ENCODE peak calls at places on chromosomes 1 and 21, in eight cellular contexts. U is CD4-positive, alpha-beta T cell; H is prostate gland; K is body of pancreas; Y is sigmoid colon; N is CD8-positive, alpha-beta T cell; X is AG10803; Z is WERI-Rb-1. P is an unnamed sample.

GRCh38 chr1:79161077-79161476 is 154.5 kb upstream of the ADGRL4 start:
- DNase-seq in U (no peak), H (no peak), K (no peak), Y (no peak), N (no peak), X (peak), Z (no peak), P (no peak)

GRCh38 chr1:114828251-114828650 is 26.4 kb upstream of the SYCP1 start:
- DNase-seq in U (no peak), H (no peak), K (no peak), Y (no peak), N (no peak), X (no peak), Z (no peak), P (no peak)

GRCh38 chr1:46289976-46290375 is 13.4 kb downstream of the LRRC41 start:
- DNase-seq in U (no peak), H (no peak), K (no peak), Y (no peak), N (no peak), X (no peak), Z (no peak), P (no peak)

GRCh38 chr1:94720091-94720793 is 99.9 kb upstream of the SLC44A3 start:
- DNase-seq in U (no peak), H (no peak), K (no peak), Y (no peak), N (no peak), X (no peak), Z (no peak), P (no peak)

GRCh38 chr1:167499106-167499505 is 19.2 kb downstream of the CD247 start:
- DNase-seq in U (no peak), H (no peak), K (no peak), Y (no peak), N (no peak), X (no peak), Z (no peak), P (no peak)

GRCh38 chr1:33237579-33237978 is 18.7 kb upstream of the ZNF362 start:
- DNase-seq in U (no peak), H (no peak), K (no peak), Y (no peak), N (no peak), X (no peak), Z (no peak), P (no peak)

GRCh38 chr1:167171286-167171929 is 49.3 kb upstream of the POU2F1 start:
- DNase-seq in U (no peak), H (no peak), K (no peak), Y (no peak), N (no peak), X (peak), Z (no peak), P (no peak)

GRCh38 chr1:230158422-230159291 is 91.6 kb downstream of the GALNT2 start:
- DNase-seq in U (no peak), H (no peak), K (no peak), Y (no peak), N (no peak), X (no peak), Z (no peak), P (no peak)

GRCh38 chr1:205494119-205494518 is 10.3 kb upstream of the CDK18 start:
- DNase-seq in U (no peak), H (no peak), K (no peak), Y (no peak), N (no peak), X (no peak), Z (no peak), P (no peak)

GRCh38 chr21:22200378-22201092 is 1202.3 kb downstream of the NCAM2 start:
- DNase-seq in U (no peak), H (no peak), K (no peak), Y (no peak), N (no peak), X (no peak), Z (no peak), P (no peak)

DNA sequence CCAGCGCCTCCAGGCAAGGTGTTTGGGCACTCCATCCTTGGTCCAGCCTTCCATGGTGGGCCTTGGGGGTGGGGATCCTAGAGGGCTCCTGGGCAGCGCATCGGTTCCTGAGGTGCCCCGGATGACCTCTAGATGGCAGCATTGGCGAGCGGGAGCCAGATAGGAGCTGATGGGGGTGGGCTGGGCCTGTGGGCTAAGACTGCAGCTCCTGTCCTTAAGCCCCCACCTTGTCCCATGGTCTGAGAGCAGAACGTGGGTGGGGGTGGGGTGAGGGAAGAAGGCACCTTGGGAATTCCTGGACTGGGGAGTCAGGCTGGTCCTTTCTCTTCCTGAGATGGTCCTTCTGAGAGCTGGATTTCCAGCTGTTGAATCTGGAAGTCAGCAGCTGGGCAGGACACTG is 93.4 kb upstream of the CSF3R start:
- DNase-seq in U (peak), H (no peak), K (peak), Y (no peak), N (peak), X (peak), Z (peak), P (peak)
- TF ChIP-seq CTCF in U (peak), H (peak), K (peak), Y (peak), N (peak), X (peak), Z (peak), P (no peak)

GRCh38 chr1:90149101-90149500 is 154.2 kb downstream of the ZNF326 start:
- DNase-seq in U (no peak), H (no peak), K (no peak), Y (no peak), N (no peak), X (no peak), Z (no peak), P (no peak)
- TF ChIP-seq CTCF in U (no peak), H (no peak), K (no peak), Y (no peak), N (no peak), X (no peak), Z (peak), P (no peak)

GRCh38 chr1:157751283-157751682 is 25.6 kb downstream of the FCRL2 start:
- DNase-seq in U (no peak), H (no peak), K (no peak), Y (no peak), N (no peak), X (no peak), Z (no peak), P (no peak)
- TF ChIP-seq CTCF in U (no peak), H (no peak), K (no peak), Y (no peak), N (no peak), X (no peak), Z (peak), P (no peak)

DNA sequence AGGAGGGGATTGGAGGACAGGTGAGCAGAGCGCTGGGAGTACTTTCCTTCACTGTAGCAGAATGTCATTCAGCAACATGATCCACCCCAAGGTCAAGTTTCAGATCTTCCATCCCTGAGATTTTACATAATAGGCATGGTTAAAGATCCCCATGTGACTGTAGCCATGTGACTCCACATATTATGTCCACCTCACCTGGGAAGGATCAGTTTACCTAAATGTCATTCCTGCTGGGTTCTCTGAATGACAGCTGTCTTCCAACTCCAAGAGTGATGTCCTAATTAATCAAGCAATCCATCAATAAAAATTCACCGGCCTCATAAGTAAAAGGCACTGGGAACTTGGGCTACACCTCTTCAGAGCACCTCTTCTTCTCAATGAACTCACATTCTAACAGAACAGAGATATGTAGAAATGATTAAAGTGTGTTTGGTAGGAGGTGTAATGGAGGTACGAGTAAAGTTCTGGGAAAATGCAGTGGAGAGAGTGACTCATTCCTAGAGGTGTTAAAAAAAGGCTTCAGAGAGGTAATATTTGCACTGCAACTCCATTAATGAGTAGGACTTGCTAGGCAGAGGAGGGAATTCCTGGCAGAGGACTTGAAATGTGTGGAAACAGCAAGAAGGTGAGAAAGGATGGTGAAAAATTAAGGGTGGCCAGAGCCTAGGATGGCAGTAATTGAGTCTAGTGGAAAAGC is 22.2 kb upstream of the MAPKAPK2 start:
- DNase-seq in U (no peak), H (no peak), K (no peak), Y (no peak), N (no peak), X (no peak), Z (no peak), P (no peak)
- TF ChIP-seq CTCF in U (no peak), H (no peak), K (no peak), Y (no peak), N (no peak), X (no peak), Z (no peak), P (no peak)

GRCh38 chr1:207993477-207994445 is 82.8 kb upstream of the CD34 start:
- DNase-seq in U (no peak), H (no peak), K (no peak), Y (no peak), N (no peak), X (no peak), Z (peak), P (no peak)
- TF ChIP-seq CTCF in U (no peak), H (no peak), K (peak), Y (no peak), N (no peak), X (peak), Z (peak), P (no peak)

GRCh38 chr1:67561704-67562113 is 123.3 kb upstream of the GADD45A start:
- DNase-seq in U (peak), H (peak), K (peak), Y (peak), N (peak), X (peak), Z (peak), P (peak)
- TF ChIP-seq CTCF in U (peak), H (peak), K (peak), Y (peak), N (peak), X (peak), Z (peak), P (peak)

GRCh38 chr1:68221971-68222355 is 10.4 kb downstream of the WLS start:
- DNase-seq in U (no peak), H (no peak), K (no peak), Y (no peak), N (no peak), X (peak), Z (no peak), P (no peak)

GRCh38 chr1:68227598-68227997 is 4.7 kb downstream of the WLS start:
- DNase-seq in U (no peak), H (no peak), K (no peak), Y (no peak), N (no peak), X (no peak), Z (no peak), P (no peak)

GRCh38 chr1:68228833-68229232 is 3.5 kb downstream of the WLS start:
- DNase-seq in U (no peak), H (no peak), K (no peak), Y (no peak), N (no peak), X (peak), Z (no peak), P (no peak)

GRCh38 chr1:68223714-68224113 is 8.6 kb downstream of the WLS start:
- DNase-seq in U (no peak), H (no peak), K (no peak), Y (no peak), N (no peak), X (no peak), Z (no peak), P (no peak)

GRCh38 chr1:68225781-68226180 is 6.5 kb downstream of the WLS start:
- DNase-seq in U (no peak), H (peak), K (no peak), Y (no peak), N (no peak), X (peak), Z (no peak), P (no peak)
- TF ChIP-seq CTCF in U (no peak), H (no peak), K (no peak), Y (no peak), N (no peak), X (no peak), Z (no peak), P (no peak)

DNA sequence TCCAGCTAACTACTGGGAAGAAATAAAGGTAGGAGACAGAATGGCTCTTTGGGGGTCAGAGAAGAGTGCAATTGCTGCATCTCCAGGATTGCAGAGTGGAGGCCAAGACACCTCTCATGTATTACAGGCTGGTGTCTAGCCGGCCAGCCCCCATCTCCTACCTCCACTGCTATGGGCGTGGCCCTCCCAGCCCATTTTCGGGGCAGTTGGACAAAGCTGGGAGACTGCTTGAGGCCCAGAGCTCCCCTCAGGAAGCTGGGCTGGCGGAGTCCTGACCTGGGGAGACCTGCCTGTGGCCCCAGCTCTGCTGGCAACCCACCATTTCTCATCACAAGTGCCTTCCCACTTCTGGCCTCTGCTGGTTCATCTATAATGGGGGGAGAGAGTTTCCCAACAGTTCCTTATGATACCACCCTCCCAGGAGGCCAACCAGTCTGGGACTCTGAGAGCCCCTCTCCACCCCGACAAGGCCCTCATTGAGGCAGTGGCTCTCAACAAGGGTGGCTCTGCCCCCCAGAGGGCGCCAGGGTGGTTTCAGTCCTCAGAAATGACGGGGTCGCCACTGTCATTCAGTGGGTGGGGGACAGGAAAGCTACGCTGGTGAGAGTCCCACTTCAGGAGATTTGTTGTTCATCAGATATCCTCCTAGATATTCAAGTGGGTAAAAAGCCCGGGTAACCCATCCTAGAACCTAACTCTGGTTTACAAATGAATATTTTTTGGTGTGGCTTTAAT is 11.5 kb downstream of the RAP1GAP start:
- DNase-seq in U (no peak), H (no peak), K (no peak), Y (no peak), N (no peak), X (no peak), Z (no peak), P (no peak)
- TF ChIP-seq CTCF in U (no peak), H (no peak), K (no peak), Y (no peak), N (no peak), X (no peak), Z (peak), P (no peak)

DNA sequence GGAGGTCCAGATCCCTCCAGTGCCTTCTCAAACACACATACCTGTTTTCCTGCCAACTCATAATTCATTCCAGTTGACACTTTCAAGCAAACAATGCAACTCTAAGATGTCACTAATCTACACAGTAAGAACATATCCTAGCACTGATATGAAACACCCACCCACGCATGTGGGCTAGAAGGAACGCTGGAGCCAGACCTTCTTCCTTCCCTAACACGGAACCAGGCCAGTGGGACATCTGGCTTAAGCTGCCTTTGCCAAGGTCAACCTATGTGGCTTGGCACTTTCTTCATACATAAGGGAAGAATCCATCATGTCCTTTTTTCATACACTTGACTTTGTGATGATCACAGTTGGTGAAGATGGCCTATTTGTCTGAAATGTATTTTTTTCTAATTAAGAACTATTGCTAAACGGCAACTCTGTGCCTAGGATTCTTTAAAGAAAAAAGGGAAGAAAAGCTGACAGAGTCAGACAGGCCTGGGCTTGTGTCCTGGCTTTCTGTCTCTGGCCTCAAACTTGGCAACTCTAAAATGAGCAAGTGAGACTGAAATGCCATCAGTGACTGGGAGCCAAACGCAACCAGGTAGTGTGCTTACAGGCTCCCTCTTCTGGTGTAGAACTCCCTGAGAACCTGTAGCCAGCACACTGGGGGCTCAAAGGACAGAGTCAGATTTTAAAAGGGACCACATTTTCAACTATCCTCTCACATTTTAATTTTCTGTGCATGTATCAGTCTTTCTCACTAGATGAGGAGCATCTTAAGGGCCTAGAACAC is 92.6 kb upstream of the BEND5 start:
- DNase-seq in U (no peak), H (peak), K (no peak), Y (no peak), N (no peak), X (peak), Z (no peak), P (no peak)
- TF ChIP-seq CTCF in U (no peak), H (no peak), K (no peak), Y (no peak), N (no peak), X (peak), Z (peak), P (no peak)

P was measured in stomach.